ENCODE peak calls at places on chromosomes 16 and 17, in four cellular contexts. P is hepatocyte, S is PC-3, K is GM23248. O is an unnamed sample.

GRCh38 chr17:2102931-2103398 is 48.1 kb downstream of the HIC1 start:
- DNase-seq in S (peak), K (peak), P (no peak), O (no peak)

GRCh38 chr17:63390090-63390489 is 56.0 kb downstream of the CYB561 start:
- DNase-seq in S (no peak), K (no peak), P (no peak), O (no peak)

GRCh38 chr17:28982191-28982793 is 23.5 kb downstream of the SEZ6 start:
- DNase-seq in K (no peak), S (no peak), P (no peak), O (peak)

GRCh38 chr17:81200695-81201580 is 21.8 kb downstream of the CEP131 start:
- DNase-seq in P (peak), S (peak), K (peak), O (peak)

GRCh38 chr17:72030067-72030899 is 90.5 kb upstream of the SOX9 start:
- DNase-seq in S (peak), P (peak), K (peak), O (no peak)

GRCh38 chr17:32943647-32944191 is 15.8 kb downstream of the TMEM98 start:
- DNase-seq in P (peak), K (peak), S (no peak), O (no peak)

GRCh38 chr16:27769561-27770222 is 219.7 kb downstream of the KATNIP start:
- DNase-seq in P (no peak), K (peak), S (peak), O (no peak)

GRCh38 chr16:67246081-67246944 is 968 bp downstream of the FHOD1 start:
- DNase-seq in S (peak), K (peak), P (peak), O (no peak)

GRCh38 chr16:85187002-85187401 is 74.7 kb upstream of the CIBAR2 start:
- DNase-seq in P (peak), S (no peak), K (peak), O (no peak)

GRCh38 chr17:36936455-36936934 is 780 bp upstream of the LHX1 start:
- DNase-seq in K (no peak), S (no peak), P (no peak), O (no peak)

GRCh38 chr16:88662222-88662842 is 559 bp downstream of the MVD start:
- DNase-seq in S (no peak), P (peak), K (peak), O (peak)

GRCh38 chr17:42670199-42670924 is 6.4 kb downstream of the PLEKHH3 start:
- DNase-seq in P (no peak), S (no peak), K (no peak), O (no peak)

GRCh38 chr17:50298018-50298417 is 23.8 kb downstream of the TMEM92 start:
- DNase-seq in P (no peak), K (no peak), S (no peak), O (no peak)

GRCh38 chr17:76497979-76498885 is 3.0 kb downstream of the RHBDF2 start:
- DNase-seq in P (peak), S (peak), K (peak), O (no peak)

GRCh38 chr17:41631890-41632269 is 7.5 kb upstream of the KRT17 start:
- DNase-seq in K (no peak), S (no peak), P (no peak), O (no peak)

GRCh38 chr16:69924777-69925191 is 26.4 kb upstream of the CLEC18A start:
- DNase-seq in K (peak), S (no peak), P (peak), O (no peak)

GRCh38 chr17:61605692-61606091 is 14.7 kb upstream of the NACA2 start:
- DNase-seq in P (no peak), K (no peak), S (no peak), O (no peak)

GRCh38 chr17:80732268-80732667 is 187.6 kb downstream of the RPTOR start:
- DNase-seq in S (no peak), K (peak), P (no peak), O (no peak)

GRCh38 chr17:21352221-21352980 is 23.8 kb upstream of the KCNJ12 start:
- DNase-seq in K (no peak), P (no peak), S (no peak), O (no peak)

GRCh38 chr16:47063011-47063724 is 80.6 kb downstream of the NETO2 start:
- DNase-seq in K (no peak), P (no peak), S (no peak), O (no peak)

GRCh38 chr17:8583954-8584353 is 46.6 kb downstream of the MYH10 start:
- DNase-seq in P (no peak), K (no peak), S (no peak), O (no peak)

GRCh38 chr17:78715876-78716275 is 66.2 kb downstream of the CYTH1 start:
- DNase-seq in P (no peak), K (no peak), S (no peak), O (no peak)

GRCh38 chr17:78718575-78719209 is 63.4 kb downstream of the CYTH1 start:
- DNase-seq in S (no peak), P (no peak), K (no peak), O (no peak)

GRCh38 chr17:78716292-78716691 is 65.8 kb downstream of the CYTH1 start:
- DNase-seq in S (no peak), K (no peak), P (no peak), O (no peak)

GRCh38 chr17:78716814-78717393 is 65.2 kb downstream of the CYTH1 start:
- DNase-seq in S (peak), P (no peak), K (peak), O (no peak)

GRCh38 chr17:78717431-78717980 is 64.6 kb downstream of the CYTH1 start:
- DNase-seq in P (peak), K (peak), S (peak), O (no peak)
- H2AFZ ChIP-seq in P (no peak), K (peak), S (peak), O (no peak)

GRCh38 chr17:59634632-59635561 is 15.2 kb downstream of the CLTC start:
- DNase-seq in S (peak), P (no peak), K (peak), O (no peak)

GRCh38 chr17:59641799-59642484 is 22.2 kb downstream of the CLTC start:
- DNase-seq in K (no peak), S (peak), P (no peak), O (no peak)

GRCh38 chr17:59633658-59634359 is 14.1 kb downstream of the CLTC start:
- DNase-seq in P (no peak), K (no peak), S (no peak), O (no peak)

GRCh38 chr17:59642535-59642934 is 22.8 kb downstream of the CLTC start:
- DNase-seq in K (no peak), S (peak), P (no peak), O (no peak)

DNA sequence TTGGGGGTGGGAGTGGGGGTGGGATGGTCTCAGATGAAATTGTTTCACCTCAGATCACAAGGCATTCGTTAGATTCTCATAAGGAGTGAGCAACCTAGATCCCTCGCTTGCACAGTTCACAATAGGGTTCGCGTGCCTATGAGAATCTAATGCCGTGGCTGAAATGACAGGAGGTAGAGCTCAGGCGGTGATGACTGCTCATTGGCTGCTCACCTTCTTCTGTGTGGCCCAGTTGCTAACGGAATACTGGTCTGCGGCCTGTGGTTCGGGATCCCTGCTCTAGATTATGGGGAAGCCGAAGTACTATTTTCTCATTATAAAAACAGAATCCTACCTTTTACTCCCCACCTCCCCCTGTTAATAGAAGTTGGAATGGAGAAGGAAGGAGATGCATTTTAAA is 18.9 kb downstream of the CLTC start:
- DNase-seq in P (no peak), K (no peak), S (no peak), O (no peak)
- TF ChIP-seq EZH2 in P (no peak), K (no peak), S (no peak), O (no peak)

GRCh38 chr17:19411641-19412040 is 609 bp downstream of the RNF112 start:
- DNase-seq in S (no peak), P (no peak), K (peak), O (no peak)
- H2AFZ ChIP-seq in S (no peak), P (no peak), K (peak), O (no peak)

DNA sequence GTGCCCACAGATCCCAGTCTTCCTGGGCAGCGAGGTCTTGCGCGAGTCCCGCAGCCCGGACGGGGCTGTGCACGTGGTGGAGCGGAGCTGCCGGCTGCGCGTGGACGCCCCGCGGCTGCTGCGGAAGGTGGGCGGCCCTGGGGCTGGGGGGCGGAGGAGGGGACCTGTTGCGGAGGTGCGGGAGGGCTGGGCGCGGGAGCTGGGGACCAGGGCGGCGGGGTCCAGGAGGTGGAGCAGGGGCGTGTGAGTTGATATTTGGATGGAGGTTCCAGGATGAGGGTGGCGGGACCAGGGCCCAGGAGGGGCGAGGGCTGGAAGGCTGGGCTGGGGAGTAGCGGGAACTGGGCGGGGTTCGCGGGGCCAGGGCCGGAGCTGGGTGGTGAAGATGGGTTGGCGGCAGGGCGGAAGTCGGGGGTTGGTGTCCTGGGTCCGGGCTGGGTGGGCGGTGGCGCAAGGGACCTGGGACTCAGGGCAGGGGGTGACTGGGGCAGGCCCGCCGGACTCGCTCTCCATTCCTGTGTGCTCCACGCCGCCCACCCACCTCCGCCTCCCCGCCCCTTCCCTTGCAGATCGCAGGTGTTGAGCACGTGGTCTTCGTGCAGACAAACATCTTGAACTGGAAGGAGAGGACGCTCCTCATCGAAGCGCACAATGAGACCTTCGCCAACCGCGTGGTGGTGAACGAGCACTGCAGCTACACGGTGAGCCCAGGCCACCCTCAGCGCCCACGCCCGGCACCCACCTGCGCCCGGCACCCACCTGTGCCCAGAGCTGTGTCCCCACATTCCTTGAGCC is 29.6 kb downstream of the SEC14L5 start:
- DNase-seq in P (no peak), K (no peak), S (no peak), O (no peak)
- TF ChIP-seq EZH2 in P (peak), K (no peak), S (no peak), O (no peak)

O was measured in DND-41.